ENCODE peak calls at places on chromosomes 16 and 17, in seven cellular contexts. M is trophoblast cell, R is fibroblast of lung, Y is ovary, O is upper lobe of right lung, L is tibial artery, I is right cardiac atrium. B is an unnamed sample. For H3K4me1, the result is how much of the 10 kb centered on the place peaks cover.

GRCh38 chr17:51191895-51192294 is 25.7 kb downstream of the NME2 start:
- DNase-seq in O (no peak), L (no peak), M (no peak), R (no peak), I (no peak), Y (no peak), B (no peak)

GRCh38 chr16:54540525-54541180 is 254.1 kb upstream of the IRX3 start:
- DNase-seq in I (no peak), R (no peak), Y (no peak), O (peak), M (no peak), L (no peak), B (no peak)

GRCh38 chr16:89811321-89811720 is 5.1 kb downstream of the FANCA start:
- DNase-seq in Y (no peak), O (no peak), L (no peak), R (no peak), I (no peak), M (peak), B (no peak)

GRCh38 chr16:4206680-4207079 is 35.2 kb downstream of the SRL start:
- DNase-seq in O (no peak), I (no peak), Y (no peak), R (no peak), M (no peak), L (no peak), B (no peak)

GRCh38 chr16:85041184-85041928 is 13.8 kb downstream of the KIAA0513 start:
- DNase-seq in L (no peak), O (no peak), M (peak), R (no peak), Y (no peak), I (peak), B (no peak)

GRCh38 chr16:89973654-89974335 is 25.2 kb downstream of the DEF8 start:
- DNase-seq in O (no peak), I (no peak), M (no peak), L (no peak), R (no peak), Y (no peak), B (no peak)

GRCh38 chr17:46822388-46822921 is 4.0 kb upstream of the WNT3 start:
- DNase-seq in M (peak), L (no peak), O (peak), Y (no peak), R (no peak), I (no peak), B (no peak)

GRCh38 chr17:181213-182163 is at the start of gene DOC2B:
- DNase-seq in Y (peak), M (peak), R (peak), I (peak), O (peak), L (no peak), B (no peak)

GRCh38 chr16:57325458-57325857 is 33.1 kb upstream of the CCL22 start:
- DNase-seq in L (no peak), Y (no peak), I (no peak), O (no peak), M (peak), R (no peak), B (no peak)

GRCh38 chr17:56815711-56816110 is 18.0 kb downstream of the C17orf67 start:
- DNase-seq in Y (no peak), R (peak), I (no peak), L (no peak), M (no peak), O (no peak), B (no peak)

GRCh38 chr17:59038734-59039133 is 67.9 kb downstream of the TRIM37 start:
- DNase-seq in I (no peak), O (no peak), R (peak), L (no peak), M (no peak), Y (no peak), B (no peak)

GRCh38 chr16:49332589-49333267 is 40.9 kb upstream of the C16orf78 start:
- DNase-seq in L (no peak), I (no peak), O (no peak), Y (no peak), M (no peak), R (no peak), B (no peak)

GRCh38 chr17:63955791-63956190 is 16.9 kb downstream of the SCN4A start:
- DNase-seq in Y (no peak), O (no peak), R (no peak), I (no peak), L (no peak), M (no peak), B (no peak)

GRCh38 chr16:24819462-24820040 is 26.2 kb upstream of the SLC5A11 start:
- DNase-seq in R (no peak), L (no peak), Y (no peak), M (no peak), I (no peak), O (no peak), B (no peak)

GRCh38 chr16:82947675-82948074 is 320.9 kb downstream of the CDH13 start:
- DNase-seq in I (no peak), O (no peak), Y (no peak), M (no peak), L (no peak), R (no peak), B (no peak)

GRCh38 chr17:33072421-33073175 is 81.0 kb downstream of the SPACA3 start:
- DNase-seq in L (no peak), I (no peak), M (peak), O (no peak), Y (no peak), R (peak), B (no peak)

GRCh38 chr17:72145972-72146755 is 25.3 kb downstream of the SOX9 start:
- DNase-seq in L (no peak), O (no peak), Y (no peak), I (no peak), R (peak), M (no peak), B (no peak)

GRCh38 chr17:8798176-8799000 is 777 bp downstream of the MFSD6L start:
- DNase-seq in R (no peak), Y (no peak), I (no peak), L (no peak), M (no peak), O (no peak), B (no peak)

GRCh38 chr17:77142689-77143088 is 1.9 kb downstream of the SEC14L1 start:
- DNase-seq in M (no peak), R (no peak), L (no peak), I (no peak), Y (no peak), O (no peak), B (no peak)
- H3K4me1 ChIP-seq in M (under half), R (under half), L (under half), I (under half), Y (under half), O (half or more), B (under half)

DNA sequence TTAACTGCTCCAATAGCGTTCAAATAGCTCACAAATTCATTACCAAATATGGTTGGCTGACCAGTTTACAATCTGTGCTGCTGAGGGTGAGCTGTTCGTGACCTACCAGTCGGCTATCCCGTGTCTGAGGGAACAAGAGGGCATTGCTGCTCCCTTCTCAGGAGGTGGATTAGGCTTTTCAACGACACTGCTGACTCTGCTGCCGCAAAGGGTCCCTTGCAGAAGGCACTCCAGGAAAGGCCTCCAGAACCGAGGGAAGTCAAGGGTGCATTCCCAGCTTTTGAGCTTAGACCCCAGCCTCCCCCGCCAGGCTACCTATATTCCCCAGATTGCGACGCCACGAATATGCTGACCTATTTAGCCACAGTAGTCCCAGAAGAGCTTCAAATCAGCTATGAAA is 32.3 kb downstream of the GJC1 start:
- DNase-seq in O (no peak), L (peak), I (peak), R (peak), M (no peak), Y (peak), B (no peak)
- H3K4me3 ChIP-seq in O (no peak), L (peak), I (no peak), R (no peak), M (no peak), Y (no peak), B (peak)

GRCh38 chr16:78189121-78189520 is 89.7 kb downstream of the WWOX start:
- DNase-seq in R (no peak), M (no peak), L (no peak), O (no peak), Y (no peak), I (no peak), B (no peak)
- H3K27ac ChIP-seq in R (no peak), M (no peak), L (no peak), O (no peak), Y (no peak), I (no peak), B (no peak)

GRCh38 chr17:48469227-48469626 is 39.2 kb upstream of the SKAP1 start:
- DNase-seq in M (no peak), Y (no peak), I (no peak), L (no peak), O (no peak), R (no peak), B (no peak)

GRCh38 chr17:48468299-48468698 is 38.3 kb upstream of the SKAP1 start:
- DNase-seq in L (no peak), M (no peak), I (no peak), O (no peak), Y (no peak), R (no peak), B (no peak)

GRCh38 chr17:48472485-48473281 is 42.7 kb upstream of the SKAP1 start:
- DNase-seq in O (no peak), R (peak), M (peak), Y (no peak), I (no peak), L (no peak), B (no peak)

GRCh38 chr17:48470388-48471034 is 40.5 kb upstream of the SKAP1 start:
- DNase-seq in R (peak), O (no peak), I (no peak), Y (no peak), M (peak), L (no peak), B (no peak)

DNA sequence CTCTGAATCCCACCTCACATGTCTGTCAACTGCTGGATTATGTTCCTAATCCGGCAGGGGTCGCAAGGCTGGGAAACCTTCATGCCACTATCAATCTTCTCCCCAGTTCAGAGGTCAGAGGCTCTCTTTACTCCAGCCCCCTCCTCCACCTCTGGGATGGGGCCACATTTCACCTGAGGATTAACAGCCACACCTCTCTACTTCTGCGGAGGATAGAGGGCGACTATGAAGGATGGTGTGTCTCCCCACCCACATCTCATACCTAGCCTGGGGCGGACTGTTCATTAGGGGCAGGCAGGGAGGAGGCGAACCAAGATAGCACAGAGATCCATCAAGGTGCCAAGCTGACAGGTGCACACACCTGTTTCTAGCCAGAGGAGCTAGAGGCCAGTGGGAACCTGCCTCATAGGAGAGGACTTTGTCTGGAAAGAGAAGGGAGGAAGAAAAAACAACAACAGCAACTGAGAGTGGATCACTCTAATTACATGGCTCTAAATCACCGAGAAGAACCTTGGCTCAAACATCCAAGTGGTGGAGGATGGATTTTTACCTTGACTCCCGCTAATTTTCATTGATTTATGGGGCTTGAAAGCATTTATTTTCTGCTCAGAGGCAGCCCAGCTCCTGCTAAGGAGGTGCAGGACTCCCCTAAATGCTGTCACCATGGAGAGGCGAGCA is 41.9 kb upstream of the SKAP1 start:
- DNase-seq in Y (no peak), O (no peak), R (no peak), L (no peak), M (no peak), I (no peak), B (no peak)
- H3K4me1 ChIP-seq in Y (under half), O (under half), R (under half), L (under half), M (under half), I (under half), B (under half)

DNA sequence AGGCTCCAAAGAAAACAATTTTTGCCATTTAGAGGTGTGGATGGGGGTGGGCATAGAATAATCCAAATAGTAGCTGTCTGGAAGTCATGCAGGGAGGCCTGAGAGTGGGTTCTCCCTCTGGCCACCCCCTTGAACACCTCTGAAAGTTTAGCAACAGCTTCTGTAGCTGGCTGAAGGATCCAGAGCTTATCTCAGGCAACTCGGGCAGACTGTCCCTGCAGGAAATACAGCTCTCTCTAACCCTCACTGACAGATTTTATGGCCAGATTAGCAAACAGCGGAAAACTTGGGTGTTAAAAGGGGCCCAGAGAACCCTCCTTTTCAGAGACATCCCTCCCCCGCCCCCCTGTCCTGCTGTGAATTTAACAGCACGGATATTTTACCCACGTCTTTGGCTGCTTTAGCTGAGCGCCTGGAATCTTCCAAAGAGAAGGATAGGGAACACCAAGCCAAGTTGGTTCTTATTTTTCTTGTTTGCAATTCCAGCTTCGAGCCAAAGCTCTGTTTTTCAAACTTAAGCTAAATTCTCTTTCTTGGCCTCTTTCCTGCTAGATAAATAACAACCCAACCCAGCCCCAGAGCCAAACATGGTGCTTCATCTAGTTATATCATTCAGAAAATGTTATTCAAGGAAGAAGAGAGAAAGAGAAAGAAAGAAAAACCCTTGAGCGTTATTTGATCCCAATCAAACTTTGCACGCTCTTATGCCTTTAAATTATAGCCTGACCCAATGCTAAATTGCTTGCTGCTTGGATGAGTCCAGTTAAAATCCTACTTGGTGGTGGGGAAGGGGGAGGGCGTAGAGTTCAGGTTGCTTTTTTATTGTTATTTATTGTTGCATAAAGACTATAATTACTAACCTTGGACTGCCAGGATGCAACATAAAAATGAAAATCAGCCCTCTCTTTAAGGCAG is 2.3 kb upstream of the HOXB2 start:
- DNase-seq in L (no peak), Y (no peak), I (no peak), O (no peak), R (peak), M (no peak), B (no peak)
- H3K4me3 ChIP-seq in L (peak), Y (peak), I (peak), O (peak), R (peak), M (no peak), B (peak)

DNA sequence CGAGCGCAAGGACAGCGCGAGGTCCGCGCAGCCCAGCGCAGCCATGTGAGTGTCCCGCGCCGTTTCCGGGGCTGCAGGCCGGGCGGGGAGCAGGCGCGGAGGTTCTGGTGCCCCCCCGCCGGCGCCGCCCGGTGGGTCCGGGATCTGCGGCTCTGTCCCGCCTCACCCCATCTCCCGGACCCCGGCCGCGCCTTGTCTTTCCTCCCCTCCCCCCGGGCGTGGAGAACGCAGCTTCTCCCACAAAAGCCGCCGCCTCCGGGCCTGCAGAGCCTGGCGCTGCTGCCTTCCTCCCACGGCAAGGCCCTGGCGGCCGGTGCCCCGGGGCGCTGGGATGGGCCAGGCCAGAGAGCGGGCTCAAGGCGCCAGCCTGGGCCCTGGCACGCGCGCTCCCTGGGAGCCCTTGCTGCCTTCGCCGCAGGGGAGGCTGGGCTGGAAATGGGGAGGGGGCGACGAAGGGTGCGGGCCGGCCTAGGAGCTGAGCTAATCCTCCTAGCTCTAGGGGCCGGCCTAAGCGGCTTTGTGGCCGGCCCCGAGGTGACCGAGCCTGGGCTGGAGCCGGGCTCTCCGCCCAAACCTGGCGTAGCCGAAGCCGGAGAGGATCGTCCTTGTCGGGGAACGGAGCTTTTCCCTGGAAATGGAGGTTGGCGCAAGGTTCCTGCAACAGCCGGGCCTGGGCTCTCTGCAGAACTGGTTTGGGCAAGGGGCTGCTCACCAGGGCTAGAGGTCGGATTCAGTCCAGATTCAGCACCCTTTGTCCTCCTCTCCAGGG is 425 bp downstream of the RIPOR1 start:
- DNase-seq in O (peak), L (no peak), R (peak), M (peak), I (peak), Y (peak), B (no peak)
- H3K27ac ChIP-seq in O (peak), L (peak), R (peak), M (peak), I (peak), Y (peak), B (peak)

GRCh38 chr17:36104601-36105000 is 974 bp downstream of the CCL4 start:
- DNase-seq in Y (no peak), I (no peak), M (no peak), R (no peak), L (no peak), O (no peak), B (no peak)

GRCh38 chr17:36107660-36108059 is 4.0 kb downstream of the CCL4 start:
- DNase-seq in M (no peak), Y (no peak), I (no peak), O (no peak), R (no peak), L (no peak), B (no peak)

DNA sequence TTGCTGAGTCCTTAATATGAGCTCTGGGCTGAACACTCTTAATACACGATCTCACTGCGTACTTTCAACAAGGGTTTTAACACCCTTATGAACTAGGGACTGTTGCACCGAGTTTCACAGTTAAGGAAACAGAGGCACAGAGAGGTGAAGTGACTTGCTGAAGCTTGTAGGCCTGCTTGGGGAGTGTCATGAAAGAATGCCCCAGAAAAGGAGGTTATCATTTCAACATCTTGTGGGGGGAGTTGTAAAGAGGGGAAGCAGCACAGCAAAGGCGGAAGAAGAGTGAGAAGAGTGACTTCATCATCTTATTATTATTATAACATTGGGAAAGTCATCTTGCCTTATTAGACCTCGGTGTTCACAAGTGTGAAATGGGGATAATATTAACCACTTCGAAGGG is 2.1 kb downstream of the CCL4 start:
- DNase-seq in L (no peak), Y (no peak), R (no peak), O (no peak), I (no peak), M (no peak), B (no peak)
- H3K4me1 ChIP-seq in L (under half), Y (under half), R (under half), O (under half), I (under half), M (under half), B (under half)